ENCODE peak calls at places on chromosome 11, in nine cellular contexts. One of them, this sample, is unnamed.

GRCh38 chr11:18463439-18463838 is 7.8 kb downstream of the LDHAL6A start:
- DNase-seq in adrenal gland: no peak
- DNase-seq in vagina: no peak
- DNase-seq in thoracic aorta: no peak
- DNase-seq in body of pancreas: no peak
- DNase-seq in H1: no peak
- DNase-seq in neural progenitor cell: no peak
- DNase-seq in CD8-positive, alpha-beta T cell: no peak
- DNase-seq in K562: no peak
- DNase-seq in this sample: no peak

GRCh38 chr11:74255741-74256369 is 55.6 kb downstream of the P4HA3 start:
- DNase-seq in adrenal gland: peak; percentile 57
- DNase-seq in vagina: no peak
- DNase-seq in thoracic aorta: no peak
- DNase-seq in body of pancreas: peak; percentile 66
- DNase-seq in H1: peak; percentile 54
- DNase-seq in neural progenitor cell: peak; percentile 66
- DNase-seq in CD8-positive, alpha-beta T cell: peak; percentile 55
- DNase-seq in K562: peak; percentile 76
- DNase-seq in this sample: peak; percentile 57

GRCh38 chr11:3165152-3165705 is at the start of gene OSBPL5:
- DNase-seq in adrenal gland: peak; percentile 74
- DNase-seq in vagina: no peak
- DNase-seq in thoracic aorta: no peak
- DNase-seq in body of pancreas: peak; percentile 85
- DNase-seq in H1: no peak
- DNase-seq in neural progenitor cell: peak; percentile 81
- DNase-seq in CD8-positive, alpha-beta T cell: peak; percentile 46
- DNase-seq in K562: peak; percentile 81
- DNase-seq in this sample: peak; percentile 34

GRCh38 chr11:93407777-93408401 is 77.3 kb downstream of the DEUP1 start:
- DNase-seq in adrenal gland: no peak
- DNase-seq in vagina: no peak
- DNase-seq in thoracic aorta: no peak
- DNase-seq in body of pancreas: no peak
- DNase-seq in H1: no peak
- DNase-seq in neural progenitor cell: no peak
- DNase-seq in CD8-positive, alpha-beta T cell: no peak
- DNase-seq in K562: peak; percentile 18
- DNase-seq in this sample: no peak

GRCh38 chr11:15816270-15816871 is 540.0 kb downstream of the SOX6 start:
- DNase-seq in adrenal gland: peak; percentile 10
- DNase-seq in vagina: no peak
- DNase-seq in thoracic aorta: no peak
- DNase-seq in body of pancreas: peak; percentile 28
- DNase-seq in H1: no peak
- DNase-seq in neural progenitor cell: no peak
- DNase-seq in CD8-positive, alpha-beta T cell: no peak
- DNase-seq in K562: no peak
- DNase-seq in this sample: no peak

GRCh38 chr11:46381836-46382643 is 571 bp downstream of the MDK start:
- DNase-seq in adrenal gland: no peak
- DNase-seq in vagina: no peak
- DNase-seq in thoracic aorta: no peak
- DNase-seq in body of pancreas: no peak
- DNase-seq in H1: peak; percentile 79
- DNase-seq in neural progenitor cell: peak; percentile 62
- DNase-seq in CD8-positive, alpha-beta T cell: peak; percentile 24
- DNase-seq in K562: peak; percentile 62
- DNase-seq in this sample: no peak

GRCh38 chr11:130762342-130763037 is 153.8 kb downstream of the SNX19 start:
- DNase-seq in adrenal gland: no peak
- DNase-seq in vagina: peak; percentile 72
- DNase-seq in thoracic aorta: no peak
- DNase-seq in body of pancreas: peak; percentile 84
- DNase-seq in H1: no peak
- DNase-seq in neural progenitor cell: no peak
- DNase-seq in CD8-positive, alpha-beta T cell: no peak
- DNase-seq in K562: no peak
- DNase-seq in this sample: no peak

GRCh38 chr11:28040384-28040783 is 67.6 kb downstream of the KIF18A start:
- DNase-seq in adrenal gland: no peak
- DNase-seq in vagina: no peak
- DNase-seq in thoracic aorta: no peak
- DNase-seq in body of pancreas: no peak
- DNase-seq in H1: no peak
- DNase-seq in neural progenitor cell: no peak
- DNase-seq in CD8-positive, alpha-beta T cell: no peak
- DNase-seq in K562: no peak
- DNase-seq in this sample: no peak

GRCh38 chr11:19220903-19221682 is 19.3 kb upstream of the CSRP3 start:
- DNase-seq in adrenal gland: peak; percentile 4
- DNase-seq in vagina: no peak
- DNase-seq in thoracic aorta: no peak
- DNase-seq in body of pancreas: peak; percentile 37
- DNase-seq in H1: no peak
- DNase-seq in neural progenitor cell: no peak
- DNase-seq in CD8-positive, alpha-beta T cell: no peak
- DNase-seq in K562: no peak
- DNase-seq in this sample: peak; percentile 29

GRCh38 chr11:26936109-26936508 is 57.8 kb upstream of the FIBIN start:
- DNase-seq in adrenal gland: no peak
- DNase-seq in vagina: no peak
- DNase-seq in thoracic aorta: no peak
- DNase-seq in body of pancreas: no peak
- DNase-seq in H1: no peak
- DNase-seq in neural progenitor cell: peak; percentile 79
- DNase-seq in CD8-positive, alpha-beta T cell: no peak
- DNase-seq in K562: no peak
- DNase-seq in this sample: peak; percentile 17

GRCh38 chr11:33935005-33935404 is 43.1 kb upstream of the LMO2 start:
- DNase-seq in adrenal gland: no peak
- DNase-seq in vagina: no peak
- DNase-seq in thoracic aorta: no peak
- DNase-seq in body of pancreas: no peak
- DNase-seq in H1: no peak
- DNase-seq in neural progenitor cell: no peak
- DNase-seq in CD8-positive, alpha-beta T cell: no peak
- DNase-seq in K562: no peak
- DNase-seq in this sample: no peak

GRCh38 chr11:62539238-62539925 is 7.2 kb downstream of the AHNAK start:
- DNase-seq in adrenal gland: peak; percentile 67
- DNase-seq in vagina: peak; percentile 93
- DNase-seq in thoracic aorta: no peak
- DNase-seq in body of pancreas: peak; percentile 37
- DNase-seq in H1: peak; percentile 45
- DNase-seq in neural progenitor cell: peak; percentile 7
- DNase-seq in CD8-positive, alpha-beta T cell: peak; percentile 56
- DNase-seq in K562: no peak
- DNase-seq in this sample: no peak

GRCh38 chr11:122816701-122817100 is 21.6 kb upstream of the CRTAM start:
- DNase-seq in adrenal gland: no peak
- DNase-seq in vagina: no peak
- DNase-seq in thoracic aorta: no peak
- DNase-seq in body of pancreas: no peak
- DNase-seq in H1: no peak
- DNase-seq in neural progenitor cell: no peak
- DNase-seq in CD8-positive, alpha-beta T cell: no peak
- DNase-seq in K562: no peak
- DNase-seq in this sample: no peak

GRCh38 chr11:7999795-8000194 is 12.7 kb downstream of the EIF3F start:
- DNase-seq in adrenal gland: no peak
- DNase-seq in vagina: no peak
- DNase-seq in thoracic aorta: no peak
- DNase-seq in body of pancreas: no peak
- DNase-seq in H1: no peak
- DNase-seq in neural progenitor cell: no peak
- DNase-seq in CD8-positive, alpha-beta T cell: no peak
- DNase-seq in K562: no peak
- DNase-seq in this sample: no peak

GRCh38 chr11:72519220-72519881 is 85.0 kb upstream of the CLPB start:
- DNase-seq in adrenal gland: no peak
- DNase-seq in vagina: no peak
- DNase-seq in thoracic aorta: no peak
- DNase-seq in body of pancreas: no peak
- DNase-seq in H1: no peak
- DNase-seq in neural progenitor cell: no peak
- DNase-seq in CD8-positive, alpha-beta T cell: no peak
- DNase-seq in K562: no peak
- DNase-seq in this sample: no peak

GRCh38 chr11:46388619-46389449 is 2.7 kb downstream of the CHRM4 start:
- DNase-seq in adrenal gland: no peak
- DNase-seq in vagina: no peak
- DNase-seq in thoracic aorta: no peak
- DNase-seq in body of pancreas: no peak
- DNase-seq in H1: no peak
- DNase-seq in neural progenitor cell: peak; percentile 37
- DNase-seq in CD8-positive, alpha-beta T cell: no peak
- DNase-seq in K562: peak; percentile 74
- DNase-seq in this sample: peak; percentile 94

GRCh38 chr11:109423114-109423859 is 1.3 kb downstream of the C11orf87 start:
- DNase-seq in adrenal gland: peak; percentile 1
- DNase-seq in vagina: no peak
- DNase-seq in thoracic aorta: no peak
- DNase-seq in body of pancreas: peak; percentile 5
- DNase-seq in H1: peak; percentile 61
- DNase-seq in neural progenitor cell: peak; percentile 54
- DNase-seq in CD8-positive, alpha-beta T cell: no peak
- DNase-seq in K562: no peak
- DNase-seq in this sample: peak; percentile 22

GRCh38 chr11:31355131-31355530 is 14.4 kb downstream of the DCDC1 start:
- DNase-seq in adrenal gland: no peak
- DNase-seq in vagina: no peak
- DNase-seq in thoracic aorta: no peak
- DNase-seq in body of pancreas: no peak
- DNase-seq in H1: no peak
- DNase-seq in neural progenitor cell: no peak
- DNase-seq in CD8-positive, alpha-beta T cell: no peak
- DNase-seq in K562: no peak
- DNase-seq in this sample: no peak

DNA sequence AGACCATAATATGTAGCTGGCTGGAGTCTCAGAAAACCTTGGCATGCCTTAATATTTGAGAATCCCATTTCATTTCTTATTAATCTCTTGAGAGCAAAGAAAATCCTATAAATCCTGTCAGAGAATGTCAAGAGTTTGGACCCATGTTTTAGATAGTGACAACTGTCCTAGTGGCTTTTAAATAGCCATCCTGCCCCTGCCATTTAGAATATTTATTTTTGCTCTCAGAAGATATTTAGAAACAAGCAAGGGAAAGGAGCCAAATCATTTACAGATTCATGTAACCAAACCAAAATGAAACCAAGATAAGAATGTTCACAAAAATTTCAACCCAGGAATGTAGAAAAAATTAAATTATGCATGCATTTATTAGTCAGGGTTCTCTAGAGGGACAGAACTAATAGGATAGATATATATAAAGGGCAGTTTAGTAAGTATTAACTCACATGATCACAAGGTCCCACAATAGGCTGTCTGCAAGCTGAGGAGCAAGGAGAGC is 107.3 kb downstream of the SWAP70 start:
- DNase-seq in adrenal gland: no peak
- DNase-seq in vagina: no peak
- DNase-seq in thoracic aorta: no peak
- DNase-seq in body of pancreas: no peak
- DNase-seq in H1: no peak
- DNase-seq in neural progenitor cell: no peak
- DNase-seq in CD8-positive, alpha-beta T cell: no peak
- DNase-seq in K562: no peak
- DNase-seq in this sample: no peak
- TF ChIP-seq CTCF in adrenal gland: no peak
- TF ChIP-seq CTCF in vagina: no peak
- TF ChIP-seq CTCF in thoracic aorta: no peak
- TF ChIP-seq CTCF in body of pancreas: no peak
- TF ChIP-seq CTCF in H1: no peak
- TF ChIP-seq CTCF in neural progenitor cell: no peak
- TF ChIP-seq CTCF in CD8-positive, alpha-beta T cell: no peak
- TF ChIP-seq CTCF in K562: no peak
- TF ChIP-seq CTCF in this sample: no peak

GRCh38 chr11:60251485-60252207 is 8.7 kb upstream of the MS4A4E start:
- DNase-seq in adrenal gland: peak; percentile 52
- DNase-seq in vagina: no peak
- DNase-seq in thoracic aorta: no peak
- DNase-seq in body of pancreas: peak; percentile 21
- DNase-seq in H1: no peak
- DNase-seq in neural progenitor cell: peak; percentile 63
- DNase-seq in CD8-positive, alpha-beta T cell: no peak
- DNase-seq in K562: peak; percentile 76
- DNase-seq in this sample: no peak
- TF ChIP-seq CTCF in adrenal gland: peak; percentile 49
- TF ChIP-seq CTCF in vagina: peak; percentile 15
- TF ChIP-seq CTCF in thoracic aorta: no peak
- TF ChIP-seq CTCF in body of pancreas: peak; percentile 49
- TF ChIP-seq CTCF in H1: peak; percentile 64
- TF ChIP-seq CTCF in neural progenitor cell: peak; percentile 65
- TF ChIP-seq CTCF in CD8-positive, alpha-beta T cell: peak; percentile 51
- TF ChIP-seq CTCF in K562: peak; percentile 86
- TF ChIP-seq CTCF in this sample: peak; percentile 36

GRCh38 chr11:1693327-1694063 is 3.5 kb upstream of the KRTAP5-6 start:
- DNase-seq in adrenal gland: peak; percentile 83
- DNase-seq in vagina: no peak
- DNase-seq in thoracic aorta: peak; percentile 15
- DNase-seq in body of pancreas: peak; percentile 82
- DNase-seq in H1: peak; percentile 95
- DNase-seq in neural progenitor cell: peak; percentile 85
- DNase-seq in CD8-positive, alpha-beta T cell: peak; percentile 55
- DNase-seq in K562: peak; percentile 72
- DNase-seq in this sample: peak; percentile 34
- TF ChIP-seq CTCF in adrenal gland: peak; percentile 84
- TF ChIP-seq CTCF in vagina: peak; percentile 89
- TF ChIP-seq CTCF in thoracic aorta: peak; percentile 91
- TF ChIP-seq CTCF in body of pancreas: peak; percentile 86
- TF ChIP-seq CTCF in H1: peak; percentile 75
- TF ChIP-seq CTCF in neural progenitor cell: peak; percentile 92
- TF ChIP-seq CTCF in CD8-positive, alpha-beta T cell: peak; percentile 94
- TF ChIP-seq CTCF in K562: peak; percentile 92
- TF ChIP-seq CTCF in this sample: peak; percentile 64

DNA sequence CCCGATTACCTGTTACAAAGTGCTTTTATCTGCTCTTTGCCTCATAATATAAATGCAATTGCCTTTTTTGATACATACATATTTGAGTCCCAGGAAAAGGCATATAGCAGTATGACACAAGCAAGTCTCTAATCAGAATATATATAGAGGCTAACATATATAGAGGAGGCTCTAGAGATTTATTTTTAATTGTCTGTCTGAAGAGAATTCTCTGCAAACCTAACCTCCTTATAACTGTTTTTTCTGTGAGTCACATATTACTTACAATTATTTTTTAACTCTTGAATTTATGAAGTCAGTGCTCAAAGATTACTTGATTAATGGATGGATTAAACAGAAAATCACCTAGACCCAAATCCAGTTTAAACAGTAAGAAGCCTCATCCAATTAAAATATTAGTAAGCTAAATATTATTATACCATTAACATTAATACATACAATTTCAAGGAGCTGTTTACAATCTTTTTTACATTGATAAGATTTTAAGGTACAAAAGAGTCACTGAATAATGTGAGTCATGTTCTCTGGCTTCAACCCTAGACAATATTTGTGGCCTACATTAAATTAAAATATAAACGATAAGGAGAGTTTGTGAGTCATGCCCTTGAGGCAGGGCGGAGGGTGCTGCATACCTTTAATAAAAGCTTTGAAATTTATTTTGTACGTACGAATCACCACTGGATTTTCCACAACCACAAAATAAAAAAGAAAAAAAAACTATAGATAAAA is 19.2 kb upstream of the MMP13 start:
- DNase-seq in adrenal gland: peak; percentile 43
- DNase-seq in vagina: no peak
- DNase-seq in thoracic aorta: no peak
- DNase-seq in body of pancreas: no peak
- DNase-seq in H1: no peak
- DNase-seq in neural progenitor cell: no peak
- DNase-seq in CD8-positive, alpha-beta T cell: no peak
- DNase-seq in K562: no peak
- DNase-seq in this sample: no peak
- TF ChIP-seq CTCF in adrenal gland: no peak
- TF ChIP-seq CTCF in vagina: no peak
- TF ChIP-seq CTCF in thoracic aorta: no peak
- TF ChIP-seq CTCF in body of pancreas: no peak
- TF ChIP-seq CTCF in H1: no peak
- TF ChIP-seq CTCF in neural progenitor cell: no peak
- TF ChIP-seq CTCF in CD8-positive, alpha-beta T cell: no peak
- TF ChIP-seq CTCF in K562: no peak
- TF ChIP-seq CTCF in this sample: no peak